ENCODE peak calls at places on chromosome 15, in six cellular contexts. S is RWPE1; M is NCI-H1694 treated with DMSO at 0.1 percent for 48 hours; Y is T follicular helper cell; T is stimulated activated naive CD8-positive, alpha-beta T cell treated with anti-CD3 and anti-CD28 coated beads, Interleukin-15, Interleukin-2, amounts not matched to agents 100 U/mL and 50 U/mL, for 24 hours; L is kidney. G is an unnamed sample.

GRCh38 chr15:78127882-78128281 is 3.4 kb downstream of the CIB2 start:
- DNase-seq in T (no peak), M (no peak), Y (no peak), L (no peak), S (no peak), G (no peak)

GRCh38 chr15:99755692-99756409 is 22.6 kb upstream of the LYSMD4 start:
- DNase-seq in L (no peak), T (peak), Y (peak), M (peak), S (peak), G (peak)

GRCh38 chr15:34644061-34644460 is 60.6 kb upstream of the GOLGA8B start:
- DNase-seq in M (no peak), L (no peak), S (no peak), T (no peak), Y (no peak), G (no peak)

GRCh38 chr15:78012643-78013077 is 64.9 kb downstream of the TBC1D2B start:
- DNase-seq in L (no peak), S (peak), Y (no peak), T (no peak), M (no peak), G (no peak)

GRCh38 chr15:74525946-74526345 is 15.1 kb upstream of the ARID3B start:
- DNase-seq in T (no peak), M (no peak), L (no peak), Y (no peak), S (peak), G (no peak)

GRCh38 chr15:31235298-31236183 is 91.1 kb upstream of the KLF13 start:
- DNase-seq in M (no peak), L (peak), Y (no peak), T (no peak), S (no peak), G (no peak)

GRCh38 chr15:35912196-35912595 is 366.2 kb upstream of the DPH6 start:
- DNase-seq in M (peak), L (no peak), Y (no peak), S (no peak), T (no peak), G (peak)

GRCh38 chr15:66844041-66844746 is 142.2 kb downstream of the SMAD6 start:
- DNase-seq in M (no peak), S (no peak), Y (no peak), L (no peak), T (no peak), G (no peak)

GRCh38 chr15:70156781-70157261 is 59.1 kb upstream of the TLE3 start:
- DNase-seq in T (no peak), Y (no peak), L (no peak), M (no peak), S (peak), G (no peak)

GRCh38 chr15:78264304-78265136 is at the start of gene DNAJA4:
- DNase-seq in T (peak), Y (peak), S (no peak), L (peak), M (no peak), G (peak)

GRCh38 chr15:48331796-48332641 is 790 bp downstream of the DUT start:
- DNase-seq in T (peak), M (peak), L (peak), S (peak), Y (peak), G (peak)

GRCh38 chr15:31381801-31382692 is 55.4 kb downstream of the KLF13 start:
- DNase-seq in Y (no peak), M (no peak), L (no peak), T (no peak), S (no peak), G (no peak)

GRCh38 chr15:99429681-99430081 is 136.1 kb upstream of the MEF2A start:
- DNase-seq in T (no peak), L (peak), S (no peak), Y (no peak), M (no peak), G (no peak)

GRCh38 chr15:40479024-40479423 is 8.2 kb downstream of the CHST14 start:
- DNase-seq in Y (no peak), S (no peak), T (no peak), M (no peak), L (no peak), G (no peak)

GRCh38 chr15:42494998-42495360 is 455 bp upstream of the SNAP23 start:
- DNase-seq in T (peak), L (no peak), M (no peak), Y (no peak), S (peak), G (peak)

GRCh38 chr15:101689901-101690300 is 34.4 kb downstream of the TARS3 start:
- DNase-seq in Y (no peak), M (no peak), T (peak), L (no peak), S (no peak), G (no peak)

GRCh38 chr15:70259030-70259424 is 161.3 kb upstream of the TLE3 start:
- DNase-seq in Y (peak), S (no peak), L (peak), M (peak), T (no peak), G (no peak)

GRCh38 chr15:29451201-29451781 is 181.7 kb upstream of the NSMCE3 start:
- DNase-seq in L (no peak), M (no peak), Y (no peak), T (no peak), S (no peak), G (no peak)

GRCh38 chr15:52466134-52466701 is 62.5 kb downstream of the MYO5A start:
- DNase-seq in M (no peak), L (peak), Y (no peak), T (peak), S (no peak), G (no peak)

GRCh38 chr15:58520464-58520863 is 88.7 kb downstream of the LIPC start:
- DNase-seq in M (peak), L (no peak), T (no peak), S (no peak), Y (no peak), G (no peak)

GRCh38 chr15:89772933-89773583 is 3.1 kb upstream of the MESP2 start:
- DNase-seq in Y (no peak), T (no peak), L (no peak), M (no peak), S (no peak), G (no peak)

GRCh38 chr15:75229191-75230015 is 27.7 kb downstream of the C15orf39 start:
- DNase-seq in L (peak), S (no peak), Y (no peak), T (no peak), M (no peak), G (no peak)

GRCh38 chr15:97692317-97693015 is 268.0 kb upstream of the ARRDC4 start:
- DNase-seq in Y (no peak), M (no peak), S (no peak), T (no peak), L (no peak), G (no peak)

GRCh38 chr15:33425149-33425548 is 114.4 kb downstream of the RYR3 start:
- DNase-seq in S (peak), M (no peak), L (no peak), T (no peak), Y (no peak), G (no peak)